ENCODE peak calls at places on chromosomes 12 and 14, in four cellular contexts. E is astrocyte of the spinal cord, B is GM12865, Z is tibial artery. P is an unnamed sample.

GRCh38 chr14:65915125-65915524 is 502.6 kb downstream of the FUT8 start:
- DNase-seq in E (no peak), B (no peak), Z (no peak), P (no peak)

GRCh38 chr14:29278301-29278700 is 511.7 kb downstream of the FOXG1 start:
- DNase-seq in E (no peak), B (peak), Z (no peak), P (no peak)

GRCh38 chr12:108017658-108018057 is 111.4 kb upstream of the WSCD2 start:
- DNase-seq in E (no peak), B (no peak), Z (no peak), P (no peak)

GRCh38 chr12:111643428-111643826 is 42.3 kb downstream of the BRAP start:
- DNase-seq in E (peak), B (no peak), Z (peak), P (no peak)

GRCh38 chr12:78863482-78864427 is 819 bp upstream of the SYT1 start:
- DNase-seq in E (peak), B (peak), Z (no peak), P (peak)

GRCh38 chr12:78674311-78675085 is 190.1 kb upstream of the SYT1 start:
- DNase-seq in E (peak), B (no peak), Z (no peak), P (no peak)

GRCh38 chr12:64992641-64993040 is 128.5 kb downstream of the WIF1 start:
- DNase-seq in E (no peak), B (no peak), Z (no peak), P (no peak)

GRCh38 chr12:93302331-93303229 is 75.1 kb upstream of the NUDT4 start:
- DNase-seq in E (peak), B (peak), Z (no peak), P (no peak)

GRCh38 chr12:8827551-8828347 is 5.3 kb downstream of the A2ML1 start:
- DNase-seq in E (no peak), B (no peak), Z (no peak), P (no peak)

GRCh38 chr14:95260537-95261440 is 58.9 kb downstream of the CLMN start:
- DNase-seq in E (peak), B (peak), Z (no peak), P (peak)

GRCh38 chr12:127293507-127294310 is 973.3 kb upstream of the TMEM132C start:
- DNase-seq in E (peak), B (peak), Z (no peak), P (no peak)

GRCh38 chr12:19222566-19222965 is 93.0 kb downstream of the PLEKHA5 start:
- DNase-seq in E (no peak), B (no peak), Z (no peak), P (no peak)

GRCh38 chr12:100356646-100357223 is at the start of gene SLC17A8:
- DNase-seq in E (no peak), B (no peak), Z (no peak), P (no peak)

GRCh38 chr12:124909831-124910560 is 4.5 kb downstream of the UBC start:
- DNase-seq in E (peak), B (peak), Z (no peak), P (no peak)

GRCh38 chr12:116640320-116640719 is 81.1 kb downstream of the MAP1LC3B2 start:
- DNase-seq in E (no peak), B (no peak), Z (no peak), P (no peak)

GRCh38 chr12:76866726-76867125 is 12.1 kb downstream of the CSRP2 start:
- DNase-seq in E (peak), B (peak), Z (no peak), P (no peak)

GRCh38 chr12:7099290-7099996 is 7.2 kb upstream of the C1R start:
- DNase-seq in E (no peak), B (no peak), Z (peak), P (no peak)

GRCh38 chr14:70189678-70190077 is 927 bp upstream of the SLC8A3 start:
- DNase-seq in E (no peak), B (peak), Z (no peak), P (no peak)

GRCh38 chr14:52834440-52834842 is 43.0 kb upstream of the GNPNAT1 start:
- DNase-seq in E (peak), B (no peak), Z (no peak), P (no peak)

GRCh38 chr12:102567031-102567985 is 86.9 kb upstream of the IGF1 start:
- DNase-seq in E (peak), B (no peak), Z (no peak), P (no peak)

GRCh38 chr12:38662851-38663250 is 242.5 kb downstream of the CPNE8 start:
- DNase-seq in E (no peak), B (no peak), Z (no peak), P (no peak)

GRCh38 chr14:81243499-81243898 is 22.7 kb upstream of the GTF2A1 start:
- DNase-seq in E (no peak), B (no peak), Z (no peak), P (no peak)

GRCh38 chr12:74539261-74539660 is 1.6 kb downstream of the ATXN7L3B start:
- DNase-seq in E (no peak), B (peak), Z (no peak), P (no peak)

GRCh38 chr12:55058082-55058481 is 38.3 kb downstream of the NEUROD4 start:
- DNase-seq in E (no peak), B (no peak), Z (no peak), P (no peak)
- TF ChIP-seq CTCF in E (no peak), B (no peak), Z (no peak), P (no peak)

GRCh38 chr14:100828448-100828834 is 2.5 kb downstream of the MEG3 start:
- DNase-seq in E (no peak), B (no peak), Z (no peak), P (no peak)
- TF ChIP-seq CTCF in E (no peak), B (no peak), Z (no peak), P (no peak)

GRCh38 chr12:27969011-27969900 is 3.3 kb downstream of the PTHLH start:
- DNase-seq in E (peak), B (no peak), Z (no peak), P (no peak)
- TF ChIP-seq CTCF in E (peak), B (no peak), Z (no peak), P (peak)

GRCh38 chr12:53295070-53295890 is at the start of gene PFDN5:
- DNase-seq in E (peak), B (peak), Z (peak), P (peak)
- TF ChIP-seq CTCF in E (no peak), B (no peak), Z (peak), P (peak)

GRCh38 chr12:44510510-44510909 is 365.6 kb downstream of the NELL2 start:
- DNase-seq in E (no peak), B (no peak), Z (no peak), P (no peak)
- TF ChIP-seq CTCF in E (no peak), B (no peak), Z (no peak), P (peak)

DNA sequence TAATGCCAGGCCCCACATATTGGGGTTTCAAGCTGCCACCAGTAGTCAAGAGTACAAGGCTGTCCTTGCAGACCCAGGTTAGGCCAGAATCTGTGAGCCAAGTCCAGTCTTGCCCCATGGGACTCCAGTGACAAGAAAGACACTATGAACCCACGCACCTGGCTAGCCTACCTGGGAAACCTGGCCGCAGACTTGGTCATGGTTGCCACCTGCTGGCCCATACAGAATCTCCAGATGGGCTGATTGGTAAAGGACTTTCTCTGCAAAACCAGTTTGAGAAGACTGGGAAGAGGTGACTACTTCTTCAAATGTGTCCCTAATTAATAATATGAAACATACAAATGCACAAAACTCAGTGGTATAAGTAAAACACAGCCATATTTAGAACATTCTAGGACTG is 398.4 kb upstream of the FLRT2 start:
- DNase-seq in E (no peak), B (no peak), Z (no peak), P (no peak)
- TF ChIP-seq CTCF in E (no peak), B (no peak), Z (no peak), P (no peak)

DNA sequence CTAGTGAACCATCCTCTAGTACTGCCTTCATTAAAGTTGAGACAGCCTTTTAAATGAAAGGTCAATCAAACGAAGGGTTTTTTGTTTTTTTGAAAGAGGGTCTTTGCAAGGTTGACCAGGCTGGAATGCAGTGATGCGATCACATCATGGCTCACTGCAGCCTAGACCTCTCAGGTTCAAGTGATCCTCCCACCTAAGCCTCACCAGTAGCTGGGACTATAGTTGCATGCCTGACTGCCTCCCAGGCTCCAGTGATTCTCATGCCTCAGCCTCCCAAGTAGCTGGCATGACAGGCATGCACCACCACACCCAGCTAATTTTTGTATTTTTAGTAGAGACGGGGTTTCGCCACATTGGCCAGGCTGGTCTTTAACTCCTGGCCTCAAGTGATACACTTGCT is 114.6 kb upstream of the SINHCAF start:
- DNase-seq in E (no peak), B (no peak), Z (no peak), P (peak)
- TF ChIP-seq CTCF in E (no peak), B (no peak), Z (no peak), P (no peak)

GRCh38 chr12:58090685-58091084 is 149.3 kb downstream of the ATP23 start:
- DNase-seq in E (no peak), B (no peak), Z (no peak), P (no peak)
- TF ChIP-seq CTCF in E (no peak), B (no peak), Z (no peak), P (no peak)

DNA sequence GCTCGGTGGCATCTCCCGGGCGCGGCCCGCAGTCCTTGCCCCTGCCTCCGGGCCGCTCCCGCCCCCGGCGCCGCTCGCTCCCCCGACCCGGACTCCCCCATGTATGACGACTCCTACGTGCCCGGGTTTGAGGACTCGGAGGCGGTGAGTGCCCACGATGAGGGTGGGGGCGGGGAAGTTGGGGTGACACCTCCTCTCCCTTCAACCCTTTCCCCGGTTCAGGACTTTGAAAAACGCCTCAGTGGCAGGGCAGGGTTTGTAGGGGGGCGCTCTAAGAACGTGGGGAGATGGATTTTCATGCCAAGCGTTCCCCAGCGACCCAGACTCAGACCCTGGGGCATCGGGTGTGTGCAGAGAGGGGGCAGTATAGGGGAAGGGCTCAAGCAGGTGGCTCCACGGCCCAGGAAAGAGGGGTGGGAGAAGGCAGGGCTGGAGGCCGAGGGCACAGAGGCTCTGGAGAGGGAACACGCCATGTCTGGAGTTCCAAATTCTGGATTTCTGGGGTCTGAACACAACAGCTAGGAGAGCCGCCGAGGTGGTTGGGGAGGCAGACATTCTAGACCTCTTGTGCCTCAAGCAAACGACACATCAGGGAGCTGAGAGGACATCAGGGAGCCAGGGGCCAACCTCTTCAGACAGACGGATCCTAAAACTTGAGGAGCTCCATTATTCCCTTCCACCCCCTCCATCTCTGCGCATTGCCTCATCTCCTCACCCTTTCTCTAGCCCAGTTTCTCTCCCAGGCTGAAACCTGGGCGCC is 715 bp downstream of the CACNB3 start:
- DNase-seq in E (no peak), B (no peak), Z (no peak), P (no peak)
- TF ChIP-seq CTCF in E (peak), B (no peak), Z (no peak), P (peak)

GRCh38 chr14:92461891-92462290 is 51.7 kb upstream of the RIN3 start:
- DNase-seq in E (no peak), B (no peak), Z (no peak), P (peak)
- TF ChIP-seq CTCF in E (no peak), B (no peak), Z (no peak), P (no peak)

P was measured in type B pancreatic cell.